ENCODE peak calls at places on chromosomes 2 and 18, in four cellular contexts. D, E, I and Y are unnamed samples.

GRCh38 chr2:10267036-10267435 is 35.7 kb upstream of the HPCAL1 start:
- DNase-seq in D (no peak), I (no peak), E (peak; percentile 5), Y (no peak)

GRCh38 chr2:134692461-134692860 is 26.3 kb downstream of the TMEM163 start:
- DNase-seq in I (no peak), E (no peak), D (peak; percentile 12), Y (no peak)

GRCh38 chr2:231321021-231321420 is 74.5 kb upstream of the B3GNT7 start:
- DNase-seq in D (no peak), E (no peak), I (no peak), Y (no peak)

GRCh38 chr18:55407774-55408535 is 180.0 kb downstream of the TCF4 start:
- DNase-seq in D (no peak), I (no peak), E (no peak), Y (no peak)

GRCh38 chr2:1869987-1870386 is 125.7 kb upstream of the PXDN start:
- DNase-seq in E (no peak), I (no peak), D (no peak), Y (no peak)

GRCh38 chr2:76984359-76984758 is 537.8 kb downstream of the LRRTM4 start:
- DNase-seq in D (no peak), I (no peak), E (no peak), Y (no peak)

GRCh38 chr2:231068525-231069222 is 12.0 kb downstream of the PSMD1 start:
- DNase-seq in D (peak; percentile 67), E (no peak), I (no peak), Y (peak; percentile 35)

GRCh38 chr18:24075731-24076130 is 61.2 kb downstream of the TTC39C start:
- DNase-seq in D (no peak), I (no peak), E (no peak), Y (no peak)

GRCh38 chr2:45607701-45608100 is 3.4 kb downstream of the SRBD1 start:
- DNase-seq in D (peak; percentile 53), E (no peak), I (no peak), Y (no peak)

GRCh38 chr2:24919100-24919976 is 699 bp downstream of the ADCY3 start:
- DNase-seq in E (peak; percentile 66), I (no peak), D (peak; percentile 37), Y (peak; percentile 48)

GRCh38 chr2:240291940-240292574 is 143.4 kb upstream of the GPC1 start:
- DNase-seq in E (no peak), D (no peak), I (no peak), Y (no peak)

GRCh38 chr18:58682429-58683069 is 11.3 kb downstream of the MALT1 start:
- DNase-seq in E (peak; percentile 63), D (peak; percentile 60), I (no peak), Y (no peak)

GRCh38 chr2:46306320-46306719 is 9.1 kb downstream of the EPAS1 start:
- DNase-seq in D (peak; percentile 83), E (no peak), I (no peak), Y (no peak)

GRCh38 chr18:68284236-68284635 is 430.7 kb downstream of the TMX3 start:
- DNase-seq in E (no peak), I (no peak), D (no peak), Y (no peak)

GRCh38 chr2:32284321-32284720 is 6.6 kb downstream of the YIPF4 start:
- DNase-seq in E (no peak), I (no peak), D (no peak), Y (no peak)

GRCh38 chr2:190678444-190679162 is 29.7 kb downstream of the NAB1 start:
- DNase-seq in D (no peak), E (no peak), I (no peak), Y (no peak)

GRCh38 chr18:59624384-59624760 is 72.9 kb downstream of the CCBE1 start:
- DNase-seq in I (no peak), D (no peak), E (no peak), Y (no peak)

GRCh38 chr2:219459460-219460311 is 25.0 kb downstream of the SPEG start:
- DNase-seq in I (no peak), D (peak; percentile 59), E (peak; percentile 53), Y (peak; percentile 70)

GRCh38 chr2:82803307-82803706 is 1655.8 kb downstream of the SUCLG1 start:
- DNase-seq in I (no peak), E (no peak), D (no peak), Y (peak; percentile 7)

GRCh38 chr2:155377178-155377780 is 678.8 kb downstream of the KCNJ3 start:
- DNase-seq in D (peak; percentile 31), I (no peak), E (no peak), Y (no peak)

GRCh38 chr2:70904371-70905216 is 31.1 kb upstream of the ATP6V1B1 start:
- DNase-seq in D (no peak), I (no peak), E (no peak), Y (no peak)

GRCh38 chr18:29457316-29457715 is 1280.4 kb upstream of the CDH2 start:
- DNase-seq in I (no peak), E (no peak), D (no peak), Y (no peak)

GRCh38 chr2:70643715-70644114 is 90.1 kb upstream of the TGFA start:
- DNase-seq in E (peak; percentile 53), I (no peak), D (peak; percentile 68), Y (no peak)

GRCh38 chr2:232857158-232857563 is 12.9 kb upstream of the SNORC start:
- DNase-seq in I (no peak), D (peak; percentile 87), E (no peak), Y (peak; percentile 79)

GRCh38 chr2:181468857-181469256 is 11.7 kb downstream of the ITGA4 start:
- DNase-seq in I (no peak), E (no peak), D (no peak), Y (no peak)

GRCh38 chr2:162118166-162119031 is 33.6 kb downstream of the GCG start:
- DNase-seq in I (no peak), E (no peak), D (no peak), Y (no peak)

GRCh38 chr2:8575011-8575750 is 106.7 kb upstream of the ID2 start:
- DNase-seq in E (peak; percentile 39), D (no peak), I (no peak), Y (no peak)

GRCh38 chr2:196176142-196176738 is 4.9 kb upstream of the STK17B start:
- DNase-seq in D (no peak), I (no peak), E (peak; percentile 77), Y (no peak)

GRCh38 chr18:56146565-56146964 is 491.8 kb downstream of the TXNL1 start:
- DNase-seq in E (no peak), D (no peak), I (no peak), Y (no peak)

GRCh38 chr2:184067502-184067901 is 530.8 kb upstream of the ZNF804A start:
- DNase-seq in I (no peak), E (no peak), D (no peak), Y (no peak)

GRCh38 chr2:10951558-10952414 is 40.1 kb downstream of the KCNF1 start:
- DNase-seq in E (no peak), I (no peak), D (no peak), Y (no peak)

GRCh38 chr2:102848366-102848839 is 86.6 kb downstream of the TMEM182 start:
- DNase-seq in D (peak; percentile 76), E (peak; percentile 67), I (peak; percentile 46), Y (peak; percentile 69)

GRCh38 chr18:21557607-21558253 is 42.8 kb downstream of the ESCO1 start:
- DNase-seq in I (no peak), D (no peak), E (no peak), Y (no peak)

GRCh38 chr2:239009001-239009961 is 161.4 kb downstream of the TWIST2 start:
- DNase-seq in D (no peak), I (peak; percentile 10), E (no peak), Y (no peak)

GRCh38 chr18:74803117-74803516 is 205.4 kb downstream of the ZNF407 start:
- DNase-seq in E (no peak), D (no peak), I (no peak), Y (no peak)

GRCh38 chr18:74803769-74804168 is 206.1 kb downstream of the ZNF407 start:
- DNase-seq in I (no peak), E (no peak), D (no peak), Y (no peak)

GRCh38 chr18:74804677-74805076 is 207.0 kb downstream of the ZNF407 start:
- DNase-seq in I (no peak), E (no peak), D (no peak), Y (no peak)

GRCh38 chr18:74806700-74807416 is 209.2 kb downstream of the ZNF407 start:
- DNase-seq in D (peak; percentile 47), I (no peak), E (no peak), Y (no peak)

GRCh38 chr18:74806073-74806472 is 208.4 kb downstream of the ZNF407 start:
- DNase-seq in I (no peak), E (peak; percentile 63), D (no peak), Y (peak; percentile 11)
- H3K4me1 ChIP-seq in I (no peaks in the 10 kb centered on the region), E (peaks cover 12% of the 10 kb centered on the region), D (peaks cover 14% of the 10 kb centered on the region), Y (peaks cover 12% of the 10 kb centered on the region)

GRCh38 chr2:23524261-23524706 is 139.3 kb downstream of the KLHL29 start:
- DNase-seq in E (no peak), I (no peak), D (no peak), Y (no peak)
- H3K4me3 ChIP-seq in E (no peak overlapping the region), I (no peak overlapping the region), D (no peak overlapping the region), Y (no peak overlapping the region)

DNA sequence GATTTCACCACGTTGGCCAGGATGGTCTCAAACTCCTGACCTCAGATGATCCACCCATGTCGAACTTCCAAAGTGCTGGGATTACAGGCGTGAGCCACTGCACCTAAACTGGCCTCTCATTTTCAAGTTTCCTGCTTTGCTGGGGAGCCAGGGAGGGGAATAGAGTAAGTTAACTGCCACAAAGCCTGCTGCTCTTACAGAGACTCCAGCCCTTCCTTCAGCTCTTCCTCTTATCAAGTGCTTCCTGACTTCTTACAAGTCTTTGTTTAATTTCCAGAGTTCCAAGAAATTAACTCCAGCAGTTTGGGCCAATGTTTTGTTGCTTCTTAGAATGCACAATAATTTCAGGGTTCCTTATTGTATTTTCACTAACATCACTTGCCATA is 24.3 kb upstream of the UBE2F start:
- DNase-seq in I (no peak), D (no peak), E (no peak), Y (no peak)
- H3K4me1 ChIP-seq in I (no peaks in the 10 kb centered on the region), D (peaks cover 14% of the 10 kb centered on the region), E (no peaks in the 10 kb centered on the region), Y (peaks cover 13% of the 10 kb centered on the region)

DNA sequence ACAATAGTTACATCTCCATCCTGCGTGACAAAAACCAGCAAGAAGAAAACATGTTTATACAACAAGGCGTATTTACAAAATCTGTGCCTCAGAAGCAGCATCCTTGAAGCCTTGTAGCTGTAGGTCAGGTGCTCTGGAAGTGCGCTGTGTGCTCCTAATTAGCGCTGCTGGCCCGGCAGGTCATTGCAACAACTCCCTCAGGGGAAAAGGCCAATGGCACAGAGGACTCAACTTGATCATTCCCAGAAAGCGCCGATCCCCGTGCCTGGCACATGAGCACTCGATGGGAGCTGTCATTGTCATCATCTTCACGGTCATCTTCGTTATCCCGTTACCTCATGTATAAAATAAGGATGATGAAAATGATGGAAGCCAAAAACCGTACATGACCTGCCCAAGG is 58.5 kb downstream of the EIPR1 start:
- DNase-seq in E (no peak), I (no peak), D (no peak), Y (no peak)
- H3K4me3 ChIP-seq in E (no peak overlapping the region), I (no peak overlapping the region), D (no peak overlapping the region), Y (no peak overlapping the region)

DNA sequence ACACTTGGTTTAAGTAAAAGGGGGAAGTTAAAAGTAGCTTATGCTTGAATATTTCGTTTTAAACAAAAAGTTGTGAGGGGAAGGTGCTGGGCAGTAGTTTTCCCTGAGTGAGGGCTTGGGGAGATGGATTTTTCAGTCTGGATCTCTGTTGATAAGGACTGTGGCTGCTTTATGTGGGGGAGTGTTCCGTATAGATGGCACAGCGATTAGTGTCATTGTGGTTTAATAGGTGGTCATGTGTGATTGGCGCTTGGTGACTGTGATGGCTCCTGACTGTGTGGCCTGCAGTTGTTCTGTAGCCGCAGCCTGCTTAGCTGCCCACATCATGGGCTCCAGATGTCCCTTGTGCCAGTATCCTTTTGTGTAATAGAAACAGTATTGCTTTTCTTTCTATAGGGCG is 156.2 kb downstream of the WDSUB1 start:
- DNase-seq in I (no peak), D (no peak), E (no peak), Y (no peak)
- H3K4me1 ChIP-seq in I (no peaks in the 10 kb centered on the region), D (peaks cover 15% of the 10 kb centered on the region), E (peaks cover 16% of the 10 kb centered on the region), Y (peaks cover under 1% of the 10 kb centered on the region)